ENCODE peak calls at places on chromosome 18, in ten cellular contexts. One of them, this sample, is unnamed.

GRCh38 chr18:55262021-55262560 is 302.8 kb upstream of the CCDC68 start:
- DNase-seq in WERI-Rb-1: no peak
- DNase-seq in GM10248: no peak
- DNase-seq in transverse colon: no peak
- DNase-seq in lung: no peak
- DNase-seq in heart right ventricle: no peak
- DNase-seq in RWPE1: no peak
- DNase-seq in AG09309: no peak
- DNase-seq in psoas muscle: no peak
- DNase-seq in AG10803: no peak
- DNase-seq in this sample: no peak

GRCh38 chr18:408367-408766 is 92.1 kb downstream of the COLEC12 start:
- DNase-seq in WERI-Rb-1: no peak
- DNase-seq in GM10248: no peak
- DNase-seq in transverse colon: no peak
- DNase-seq in lung: no peak
- DNase-seq in heart right ventricle: no peak
- DNase-seq in RWPE1: no peak
- DNase-seq in AG09309: no peak
- DNase-seq in psoas muscle: no peak
- DNase-seq in AG10803: peak; percentile 35
- DNase-seq in this sample: no peak

GRCh38 chr18:42892181-42892580 is 223.3 kb downstream of the RIT2 start:
- DNase-seq in WERI-Rb-1: no peak
- DNase-seq in GM10248: no peak
- DNase-seq in transverse colon: no peak
- DNase-seq in lung: no peak
- DNase-seq in heart right ventricle: no peak
- DNase-seq in RWPE1: no peak
- DNase-seq in AG09309: no peak
- DNase-seq in psoas muscle: no peak
- DNase-seq in AG10803: no peak
- DNase-seq in this sample: no peak

GRCh38 chr18:61609131-61609530 is 275.9 kb downstream of the CDH20 start:
- DNase-seq in WERI-Rb-1: no peak
- DNase-seq in GM10248: no peak
- DNase-seq in transverse colon: no peak
- DNase-seq in lung: no peak
- DNase-seq in heart right ventricle: no peak
- DNase-seq in RWPE1: no peak
- DNase-seq in AG09309: no peak
- DNase-seq in psoas muscle: no peak
- DNase-seq in AG10803: peak; percentile 75
- DNase-seq in this sample: no peak

GRCh38 chr18:74796928-74797576 is 199.4 kb downstream of the ZNF407 start:
- DNase-seq in WERI-Rb-1: no peak
- DNase-seq in GM10248: peak; percentile 45
- DNase-seq in transverse colon: no peak
- DNase-seq in lung: no peak
- DNase-seq in heart right ventricle: no peak
- DNase-seq in RWPE1: peak; percentile 8
- DNase-seq in AG09309: no peak
- DNase-seq in psoas muscle: no peak
- DNase-seq in AG10803: peak; percentile 74
- DNase-seq in this sample: no peak

GRCh38 chr18:47746615-47747014 is 183.8 kb downstream of the SMAD2 start:
- DNase-seq in WERI-Rb-1: no peak
- DNase-seq in GM10248: no peak
- DNase-seq in transverse colon: no peak
- DNase-seq in lung: no peak
- DNase-seq in heart right ventricle: no peak
- DNase-seq in RWPE1: no peak
- DNase-seq in AG09309: no peak
- DNase-seq in psoas muscle: no peak
- DNase-seq in AG10803: no peak
- DNase-seq in this sample: no peak

GRCh38 chr18:28003451-28003850 is 173.5 kb downstream of the CDH2 start:
- DNase-seq in WERI-Rb-1: no peak
- DNase-seq in GM10248: no peak
- DNase-seq in transverse colon: no peak
- DNase-seq in lung: no peak
- DNase-seq in heart right ventricle: no peak
- DNase-seq in RWPE1: no peak
- DNase-seq in AG09309: no peak
- DNase-seq in psoas muscle: no peak
- DNase-seq in AG10803: peak; percentile 46
- DNase-seq in this sample: no peak

GRCh38 chr18:76720683-76721082 is 101.7 kb upstream of the ZNF236 start:
- DNase-seq in WERI-Rb-1: no peak
- DNase-seq in GM10248: no peak
- DNase-seq in transverse colon: no peak
- DNase-seq in lung: no peak
- DNase-seq in heart right ventricle: no peak
- DNase-seq in RWPE1: no peak
- DNase-seq in AG09309: no peak
- DNase-seq in psoas muscle: no peak
- DNase-seq in AG10803: peak; percentile 9
- DNase-seq in this sample: no peak

GRCh38 chr18:11488175-11488574 is 121.2 kb upstream of the SLC35G4 start:
- DNase-seq in WERI-Rb-1: no peak
- DNase-seq in GM10248: no peak
- DNase-seq in transverse colon: no peak
- DNase-seq in lung: no peak
- DNase-seq in heart right ventricle: no peak
- DNase-seq in RWPE1: peak; percentile 63
- DNase-seq in AG09309: peak; percentile 4
- DNase-seq in psoas muscle: no peak
- DNase-seq in AG10803: peak; percentile 59
- DNase-seq in this sample: no peak

GRCh38 chr18:77114564-77115391 is 17.8 kb downstream of the MBP start:
- DNase-seq in WERI-Rb-1: no peak
- DNase-seq in GM10248: peak; percentile 59
- DNase-seq in transverse colon: peak; percentile 83
- DNase-seq in lung: peak; percentile 89
- DNase-seq in heart right ventricle: peak; percentile 86
- DNase-seq in RWPE1: peak; percentile 90
- DNase-seq in AG09309: peak; percentile 97
- DNase-seq in psoas muscle: peak; percentile 91
- DNase-seq in AG10803: peak; percentile 98
- DNase-seq in this sample: peak; percentile 97

GRCh38 chr18:75135158-75135725 is 73.7 kb downstream of the PTGR3 start:
- DNase-seq in WERI-Rb-1: peak; percentile 5
- DNase-seq in GM10248: no peak
- DNase-seq in transverse colon: no peak
- DNase-seq in lung: no peak
- DNase-seq in heart right ventricle: no peak
- DNase-seq in RWPE1: no peak
- DNase-seq in AG09309: no peak
- DNase-seq in psoas muscle: no peak
- DNase-seq in AG10803: no peak
- DNase-seq in this sample: no peak

GRCh38 chr18:46424898-46425297 is 232.1 kb downstream of the LOXHD1 start:
- DNase-seq in WERI-Rb-1: no peak
- DNase-seq in GM10248: no peak
- DNase-seq in transverse colon: no peak
- DNase-seq in lung: no peak
- DNase-seq in heart right ventricle: no peak
- DNase-seq in RWPE1: no peak
- DNase-seq in AG09309: no peak
- DNase-seq in psoas muscle: no peak
- DNase-seq in AG10803: no peak
- DNase-seq in this sample: no peak

GRCh38 chr18:79803611-79804051 is 5.9 kb downstream of the KCNG2 start:
- DNase-seq in WERI-Rb-1: no peak
- DNase-seq in GM10248: no peak
- DNase-seq in transverse colon: no peak
- DNase-seq in lung: no peak
- DNase-seq in heart right ventricle: no peak
- DNase-seq in RWPE1: no peak
- DNase-seq in AG09309: no peak
- DNase-seq in psoas muscle: no peak
- DNase-seq in AG10803: no peak
- DNase-seq in this sample: no peak

GRCh38 chr18:21281611-21282010 is 39.6 kb downstream of the GREB1L start:
- DNase-seq in WERI-Rb-1: no peak
- DNase-seq in GM10248: no peak
- DNase-seq in transverse colon: no peak
- DNase-seq in lung: no peak
- DNase-seq in heart right ventricle: no peak
- DNase-seq in RWPE1: no peak
- DNase-seq in AG09309: no peak
- DNase-seq in psoas muscle: no peak
- DNase-seq in AG10803: peak; percentile 50
- DNase-seq in this sample: no peak

GRCh38 chr18:76380791-76381405 is 114.1 kb downstream of the ZNF516 start:
- DNase-seq in WERI-Rb-1: no peak
- DNase-seq in GM10248: no peak
- DNase-seq in transverse colon: no peak
- DNase-seq in lung: no peak
- DNase-seq in heart right ventricle: no peak
- DNase-seq in RWPE1: no peak
- DNase-seq in AG09309: no peak
- DNase-seq in psoas muscle: no peak
- DNase-seq in AG10803: no peak
- DNase-seq in this sample: no peak

GRCh38 chr18:62183578-62184195 is 3.2 kb downstream of the PIGN start:
- DNase-seq in WERI-Rb-1: peak; percentile 49
- DNase-seq in GM10248: peak; percentile 25
- DNase-seq in transverse colon: no peak
- DNase-seq in lung: peak; percentile 31
- DNase-seq in heart right ventricle: no peak
- DNase-seq in RWPE1: no peak
- DNase-seq in AG09309: peak; percentile 18
- DNase-seq in psoas muscle: no peak
- DNase-seq in AG10803: peak; percentile 64
- DNase-seq in this sample: peak; percentile 57

GRCh38 chr18:13570856-13571495 is 155.4 kb downstream of the FAM210A start:
- DNase-seq in WERI-Rb-1: no peak
- DNase-seq in GM10248: no peak
- DNase-seq in transverse colon: no peak
- DNase-seq in lung: no peak
- DNase-seq in heart right ventricle: no peak
- DNase-seq in RWPE1: no peak
- DNase-seq in AG09309: no peak
- DNase-seq in psoas muscle: no peak
- DNase-seq in AG10803: peak; percentile 87
- DNase-seq in this sample: no peak

GRCh38 chr18:10526211-10526949 is 553 bp downstream of the NAPG start:
- DNase-seq in WERI-Rb-1: peak; percentile 50
- DNase-seq in GM10248: peak; percentile 70
- DNase-seq in transverse colon: peak; percentile 58
- DNase-seq in lung: peak; percentile 52
- DNase-seq in heart right ventricle: peak; percentile 75
- DNase-seq in RWPE1: peak; percentile 60
- DNase-seq in AG09309: no peak
- DNase-seq in psoas muscle: peak; percentile 77
- DNase-seq in AG10803: peak; percentile 51
- DNase-seq in this sample: peak; percentile 67

GRCh38 chr18:36075862-36076587 is 8.7 kb upstream of the RPRD1A start:
- DNase-seq in WERI-Rb-1: no peak
- DNase-seq in GM10248: no peak
- DNase-seq in transverse colon: no peak
- DNase-seq in lung: no peak
- DNase-seq in heart right ventricle: no peak
- DNase-seq in RWPE1: no peak
- DNase-seq in AG09309: peak; percentile 62
- DNase-seq in psoas muscle: no peak
- DNase-seq in AG10803: peak; percentile 91
- DNase-seq in this sample: peak; percentile 4
- TF ChIP-seq CTCF in WERI-Rb-1: no peak
- TF ChIP-seq CTCF in GM10248: no peak
- TF ChIP-seq CTCF in transverse colon: no peak
- TF ChIP-seq CTCF in lung: no peak
- TF ChIP-seq CTCF in heart right ventricle: no peak
- TF ChIP-seq CTCF in RWPE1: no peak
- TF ChIP-seq CTCF in AG09309: no peak
- TF ChIP-seq CTCF in psoas muscle: no peak
- TF ChIP-seq CTCF in AG10803: no peak
- TF ChIP-seq CTCF in this sample: no peak

GRCh38 chr18:8982416-8983183 is 119.9 kb upstream of the NDUFV2 start:
- DNase-seq in WERI-Rb-1: peak; percentile 68
- DNase-seq in GM10248: no peak
- DNase-seq in transverse colon: peak; percentile 30
- DNase-seq in lung: peak; percentile 35
- DNase-seq in heart right ventricle: no peak
- DNase-seq in RWPE1: peak; percentile 45
- DNase-seq in AG09309: peak; percentile 82
- DNase-seq in psoas muscle: no peak
- DNase-seq in AG10803: peak; percentile 98
- DNase-seq in this sample: peak; percentile 75
- TF ChIP-seq CTCF in WERI-Rb-1: peak; percentile 62
- TF ChIP-seq CTCF in GM10248: peak; percentile 34
- TF ChIP-seq CTCF in transverse colon: peak; percentile 35
- TF ChIP-seq CTCF in lung: peak; percentile 26
- TF ChIP-seq CTCF in heart right ventricle: peak; percentile 50
- TF ChIP-seq CTCF in RWPE1: peak; percentile 29
- TF ChIP-seq CTCF in AG09309: peak; percentile 71
- TF ChIP-seq CTCF in psoas muscle: peak; percentile 45
- TF ChIP-seq CTCF in AG10803: peak; percentile 68
- TF ChIP-seq CTCF in this sample: peak; percentile 47

DNA sequence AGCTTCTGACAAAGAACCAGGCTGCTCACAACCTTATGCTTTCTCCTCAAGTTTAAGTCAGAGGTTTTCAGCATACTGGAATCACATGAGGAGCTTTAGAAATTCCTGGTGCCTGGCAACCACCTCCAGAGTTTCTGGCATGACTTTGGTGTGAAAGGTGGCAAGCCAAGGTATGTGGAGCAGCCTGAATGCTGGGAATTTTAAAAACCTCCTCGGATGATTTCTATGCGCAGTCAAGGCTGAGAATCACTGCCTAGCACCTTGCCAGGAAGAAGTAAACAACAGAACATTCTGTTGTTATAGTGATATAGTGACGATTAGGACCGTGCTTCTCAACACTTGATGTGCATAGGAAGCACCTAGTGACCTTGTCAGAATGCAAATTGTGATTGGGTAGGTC is 11.7 kb downstream of the CCBE1 start:
- DNase-seq in WERI-Rb-1: no peak
- DNase-seq in GM10248: no peak
- DNase-seq in transverse colon: no peak
- DNase-seq in lung: no peak
- DNase-seq in heart right ventricle: no peak
- DNase-seq in RWPE1: no peak
- DNase-seq in AG09309: no peak
- DNase-seq in psoas muscle: no peak
- DNase-seq in AG10803: peak; percentile 53
- DNase-seq in this sample: no peak
- TF ChIP-seq CTCF in WERI-Rb-1: no peak
- TF ChIP-seq CTCF in GM10248: no peak
- TF ChIP-seq CTCF in transverse colon: no peak
- TF ChIP-seq CTCF in lung: no peak
- TF ChIP-seq CTCF in heart right ventricle: no peak
- TF ChIP-seq CTCF in RWPE1: no peak
- TF ChIP-seq CTCF in AG09309: no peak
- TF ChIP-seq CTCF in psoas muscle: no peak
- TF ChIP-seq CTCF in AG10803: no peak
- TF ChIP-seq CTCF in this sample: no peak

DNA sequence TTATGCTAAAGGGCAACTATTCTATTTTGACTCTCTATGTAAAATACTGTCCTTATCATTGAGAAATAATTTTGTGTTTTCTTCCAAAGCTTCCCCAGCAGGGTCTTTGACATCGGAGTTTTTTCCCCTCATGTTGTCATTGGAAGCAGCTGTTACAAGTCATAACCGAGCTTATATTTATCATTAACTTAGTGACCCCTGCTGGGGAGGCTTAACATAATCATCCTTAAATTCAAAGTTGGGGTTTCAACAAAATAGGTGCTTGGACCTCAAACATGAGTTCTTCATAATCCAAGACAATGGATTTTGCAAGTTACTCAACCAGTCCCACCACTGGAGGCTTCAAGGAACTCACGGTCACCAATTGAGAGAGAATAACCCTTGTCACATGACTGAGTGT is 330.9 kb downstream of the DCC start:
- DNase-seq in WERI-Rb-1: peak; percentile 33
- DNase-seq in GM10248: no peak
- DNase-seq in transverse colon: no peak
- DNase-seq in lung: no peak
- DNase-seq in heart right ventricle: no peak
- DNase-seq in RWPE1: peak; percentile 0
- DNase-seq in AG09309: no peak
- DNase-seq in psoas muscle: no peak
- DNase-seq in AG10803: peak; percentile 15
- DNase-seq in this sample: peak; percentile 2
- TF ChIP-seq CTCF in WERI-Rb-1: peak; percentile 19
- TF ChIP-seq CTCF in GM10248: peak; percentile 8
- TF ChIP-seq CTCF in transverse colon: peak; percentile 7
- TF ChIP-seq CTCF in lung: no peak
- TF ChIP-seq CTCF in heart right ventricle: peak; percentile 33
- TF ChIP-seq CTCF in RWPE1: no peak
- TF ChIP-seq CTCF in AG09309: no peak
- TF ChIP-seq CTCF in psoas muscle: no peak
- TF ChIP-seq CTCF in AG10803: peak; percentile 33
- TF ChIP-seq CTCF in this sample: no peak